ENCODE peak calls at places on chromosomes 12 and 14, in nine cellular contexts. X, D, T, P, Z, O, R, E and B are unnamed samples.
A peak's percentile ranks its signal among the peaks of the same experiment; 100 is the strongest.

GRCh38 chr14:94355191-94355794 is 32.2 kb upstream of the SERPINA6 start:
- DNase-seq in X (peak; percentile 60), D (no peak), T (peak; percentile 31), P (peak; percentile 74), Z (peak; percentile 63), O (peak; percentile 80), R (peak; percentile 53), E (no peak), B (no peak)

GRCh38 chr12:11755311-11755930 is 105.9 kb downstream of the ETV6 start:
- DNase-seq in X (peak; percentile 41), D (no peak), T (no peak), P (no peak), Z (no peak), O (peak; percentile 38), R (no peak), E (no peak), B (no peak)

GRCh38 chr14:54564071-54564798 is 2.7 kb upstream of the SAMD4A start:
- DNase-seq in X (peak; percentile 72), D (no peak), T (no peak), P (peak; percentile 59), Z (no peak), O (peak; percentile 65), R (no peak), E (no peak), B (no peak)

GRCh38 chr14:99716850-99717681 is 33.0 kb downstream of the CYP46A1 start:
- DNase-seq in X (no peak), D (no peak), T (no peak), P (no peak), Z (no peak), O (no peak), R (no peak), E (no peak), B (no peak)

GRCh38 chr14:20556500-20557211 is 4.2 kb downstream of the RNASE9 start:
- DNase-seq in X (peak; percentile 6), D (no peak), T (no peak), P (no peak), Z (no peak), O (peak; percentile 2), R (no peak), E (no peak), B (no peak)

GRCh38 chr12:39919790-39920189 is 186.1 kb downstream of the SLC2A13 start:
- DNase-seq in X (no peak), D (no peak), T (no peak), P (no peak), Z (no peak), O (no peak), R (no peak), E (no peak), B (no peak)

GRCh38 chr14:64634558-64634957 is 69.7 kb upstream of the PLEKHG3 start:
- DNase-seq in X (no peak), D (no peak), T (no peak), P (no peak), Z (no peak), O (no peak), R (no peak), E (no peak), B (no peak)

GRCh38 chr14:80110721-80111120 is 100.6 kb downstream of the DIO2 start:
- DNase-seq in X (no peak), D (no peak), T (no peak), P (no peak), Z (no peak), O (no peak), R (no peak), E (no peak), B (no peak)

GRCh38 chr14:66070542-66071319 is 415.4 kb upstream of the CCDC196 start:
- DNase-seq in X (peak; percentile 21), D (peak; percentile 60), T (peak; percentile 25), P (peak; percentile 24), Z (no peak), O (peak; percentile 13), R (peak; percentile 76), E (no peak), B (no peak)

GRCh38 chr12:3145036-3145435 is 67.9 kb downstream of the TSPAN9 start:
- DNase-seq in X (no peak), D (peak; percentile 44), T (peak; percentile 73), P (no peak), Z (no peak), O (no peak), R (no peak), E (no peak), B (no peak)

GRCh38 chr12:105961821-105962671 is 176.7 kb downstream of the NUAK1 start:
- DNase-seq in X (no peak), D (no peak), T (no peak), P (peak; percentile 9), Z (no peak), O (no peak), R (no peak), E (no peak), B (no peak)

GRCh38 chr12:2856901-2857495 is at the start of gene TEX52:
- DNase-seq in X (no peak), D (no peak), T (no peak), P (no peak), Z (no peak), O (no peak), R (no peak), E (no peak), B (no peak)

GRCh38 chr12:68833508-68833907 is 25.5 kb downstream of the MDM2 start:
- DNase-seq in X (no peak), D (no peak), T (no peak), P (no peak), Z (no peak), O (no peak), R (no peak), E (no peak), B (no peak)

GRCh38 chr12:112419269-112420133 is 754 bp downstream of the PTPN11 start:
- DNase-seq in X (peak; percentile 91), D (peak; percentile 84), T (peak; percentile 63), P (peak; percentile 93), Z (peak; percentile 58), O (peak; percentile 78), R (peak; percentile 52), E (peak; percentile 89), B (peak; percentile 46)

GRCh38 chr14:95151561-95151960 is 5.8 kb downstream of the DICER1 start:
- DNase-seq in X (peak; percentile 29), D (no peak), T (no peak), P (no peak), Z (no peak), O (peak; percentile 34), R (no peak), E (no peak), B (no peak)

GRCh38 chr14:91415794-91416743 is 1.6 kb downstream of the CCDC88C start:
- DNase-seq in X (no peak), D (no peak), T (no peak), P (no peak), Z (no peak), O (no peak), R (peak; percentile 51), E (no peak), B (no peak)

GRCh38 chr12:118302053-118302452 is 70.7 kb downstream of the TAOK3 start:
- DNase-seq in X (peak; percentile 28), D (no peak), T (no peak), P (peak; percentile 69), Z (no peak), O (peak; percentile 38), R (no peak), E (no peak), B (no peak)

GRCh38 chr12:120961604-120962486 is 16.5 kb upstream of the HNF1A start:
- DNase-seq in X (no peak), D (peak; percentile 36), T (peak; percentile 35), P (no peak), Z (peak; percentile 26), O (no peak), R (peak; percentile 97), E (no peak), B (no peak)

GRCh38 chr12:47152095-47152494 is 72.3 kb upstream of the AMIGO2 start:
- DNase-seq in X (no peak), D (no peak), T (no peak), P (no peak), Z (no peak), O (no peak), R (no peak), E (no peak), B (no peak)

GRCh38 chr14:73267474-73267873 is 30.2 kb downstream of the PAPLN start:
- DNase-seq in X (no peak), D (no peak), T (no peak), P (no peak), Z (no peak), O (no peak), R (no peak), E (no peak), B (no peak)

DNA sequence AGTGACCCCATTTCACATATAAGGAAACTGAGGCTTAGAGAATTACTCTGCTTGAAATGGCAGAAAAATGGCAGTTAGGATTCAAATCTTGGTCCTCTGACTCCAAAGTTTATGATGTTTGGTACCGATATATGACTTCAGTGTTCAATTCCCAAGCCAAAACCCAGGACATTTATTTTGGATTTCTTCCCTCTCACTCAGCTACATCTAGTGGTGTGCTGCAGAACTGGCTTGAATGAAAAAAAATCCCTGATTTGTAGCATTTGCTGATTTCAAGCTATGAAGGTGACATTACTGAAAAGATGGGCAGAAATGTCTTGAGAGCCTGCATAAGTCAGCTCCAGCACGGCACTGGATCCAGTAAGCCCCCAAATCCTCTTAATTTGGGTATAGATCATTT is 106.4 kb downstream of the EFCAB11 start:
- DNase-seq in X (peak; percentile 47), D (no peak), T (no peak), P (peak; percentile 44), Z (no peak), O (peak; percentile 21), R (no peak), E (no peak), B (no peak)
- TF ChIP-seq CTCF in X (peak; percentile 56), D (peak; percentile 26), T (peak; percentile 43), P (peak; percentile 59), Z (peak; percentile 45), O (peak; percentile 50), R (no peak), E (no peak), B (peak; percentile 67)

GRCh38 chr14:97554597-97554996 is 757.4 kb downstream of the VRK1 start:
- DNase-seq in X (no peak), D (no peak), T (no peak), P (no peak), Z (no peak), O (no peak), R (no peak), E (no peak), B (no peak)
- H3K4me3 ChIP-seq in X (no peak overlapping the region), D (no peak overlapping the region), T (no peak overlapping the region), P (no peak overlapping the region), Z (no peak overlapping the region), O (no peak overlapping the region), R (no peak overlapping the region), E (no peak overlapping the region), B (no peak overlapping the region)

GRCh38 chr12:126784328-126784921 is 1482.5 kb upstream of the TMEM132C start:
- DNase-seq in X (peak; percentile 62), D (peak; percentile 55), T (no peak), P (peak; percentile 26), Z (no peak), O (peak; percentile 29), R (peak; percentile 40), E (no peak), B (peak; percentile 21)
- TF ChIP-seq CTCF in X (peak; percentile 55), D (peak; percentile 48), T (peak; percentile 59), P (peak; percentile 37), Z (peak; percentile 19), O (peak; percentile 43), R (no peak), E (peak; percentile 9), B (peak; percentile 78)

DNA sequence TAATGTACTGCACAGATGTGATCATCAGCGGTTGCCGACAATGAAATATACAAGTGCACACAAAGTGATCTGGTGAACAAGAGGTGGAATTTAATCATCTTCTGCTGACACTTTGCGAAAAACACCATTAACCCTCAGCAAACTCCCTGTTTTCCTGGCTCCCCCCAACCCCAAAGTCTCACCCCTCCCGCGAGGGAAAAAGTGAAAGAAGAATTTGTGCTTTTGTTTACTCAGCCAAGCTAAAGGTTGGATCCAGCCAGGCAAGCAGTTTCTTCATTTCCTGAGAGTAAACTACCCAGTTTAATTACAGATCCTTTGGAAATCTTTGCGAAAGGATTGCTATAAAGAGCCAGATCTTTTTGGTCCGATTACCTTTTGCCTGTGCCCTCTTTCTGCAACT is 3.2 kb upstream of the LMO3 start:
- DNase-seq in X (peak; percentile 28), D (no peak), T (no peak), P (no peak), Z (no peak), O (no peak), R (no peak), E (no peak), B (no peak)
- H3K4me3 ChIP-seq in X (peak overlapping the region; percentile 41), D (no peak overlapping the region), T (peak overlapping the region; percentile 46), P (peak overlapping the region; percentile 36), Z (no peak overlapping the region), O (no peak overlapping the region), R (no peak overlapping the region), E (peak overlapping the region; percentile 11), B (no peak overlapping the region)